ENCODE peak calls at places on chromosome 17, in seven cellular contexts. L is gastrocnemius medialis, K is adrenal gland, X is lung, M is left ventricle myocardium inferior, T is psoas muscle, O is body of pancreas. N is an unnamed sample.

GRCh38 chr17:80036715-80037477 is 454 bp downstream of the CCDC40 start:
- DNase-seq in L (peak; percentile 25), K (peak; percentile 72), X (no peak), M (no peak), T (peak; percentile 30), O (no peak), N (no peak)

GRCh38 chr17:78852709-78853111 is 12.1 kb upstream of the USP36 start:
- DNase-seq in L (no peak), K (no peak), X (no peak), M (no peak), T (no peak), O (no peak), N (no peak)

GRCh38 chr17:45172541-45173286 is 11.0 kb downstream of the HEXIM2 start:
- DNase-seq in L (peak; percentile 85), K (peak; percentile 91), X (peak; percentile 69), M (peak; percentile 61), T (peak; percentile 70), O (peak; percentile 80), N (peak; percentile 26)

GRCh38 chr17:17900615-17901520 is 64.1 kb upstream of the SREBF1 start:
- DNase-seq in L (peak; percentile 94), K (peak; percentile 97), X (peak; percentile 89), M (peak; percentile 81), T (peak; percentile 86), O (peak; percentile 63), N (peak; percentile 98)

GRCh38 chr17:50279181-50279526 is 4.9 kb downstream of the TMEM92 start:
- DNase-seq in L (no peak), K (no peak), X (no peak), M (no peak), T (no peak), O (no peak), N (no peak)

GRCh38 chr17:40922239-40922638 is 15.2 kb downstream of the KRT23 start:
- DNase-seq in L (peak; percentile 29), K (peak; percentile 81), X (peak; percentile 45), M (no peak), T (peak; percentile 42), O (no peak), N (peak; percentile 53)

GRCh38 chr17:77546772-77547201 is 406.0 kb downstream of the SEC14L1 start:
- DNase-seq in L (no peak), K (no peak), X (no peak), M (no peak), T (no peak), O (no peak), N (no peak)

GRCh38 chr17:31428111-31428510 is 36.6 kb downstream of the RAB11FIP4 start:
- DNase-seq in L (no peak), K (no peak), X (no peak), M (no peak), T (no peak), O (no peak), N (no peak)

GRCh38 chr17:78821961-78822360 is 18.7 kb downstream of the USP36 start:
- DNase-seq in L (no peak), K (no peak), X (no peak), M (no peak), T (no peak), O (no peak), N (no peak)

GRCh38 chr17:74566132-74566753 is 1.1 kb downstream of the CD300H start:
- DNase-seq in L (no peak), K (peak; percentile 58), X (no peak), M (no peak), T (no peak), O (peak; percentile 18), N (no peak)

GRCh38 chr17:68600123-68600880 is 865 bp downstream of the FAM20A start:
- DNase-seq in L (peak; percentile 14), K (no peak), X (peak; percentile 56), M (peak; percentile 56), T (peak; percentile 50), O (peak; percentile 25), N (no peak)

GRCh38 chr17:77919276-77919675 is 39.2 kb upstream of the TNRC6C start:
- DNase-seq in L (no peak), K (no peak), X (no peak), M (no peak), T (no peak), O (no peak), N (no peak)

GRCh38 chr17:79798296-79799173 is 1.7 kb upstream of the CBX8 start:
- DNase-seq in L (no peak), K (no peak), X (no peak), M (no peak), T (peak; percentile 49), O (no peak), N (no peak)

GRCh38 chr17:63774982-63775290 is 966 bp downstream of the DDX42 start:
- DNase-seq in L (no peak), K (no peak), X (no peak), M (no peak), T (no peak), O (no peak), N (no peak)

GRCh38 chr17:40312893-40313659 is 4.1 kb downstream of the RARA start:
- DNase-seq in L (peak; percentile 61), K (no peak), X (no peak), M (peak; percentile 16), T (no peak), O (no peak), N (no peak)

GRCh38 chr17:56676807-56677206 is 83.3 kb downstream of the NOG start:
- DNase-seq in L (no peak), K (no peak), X (no peak), M (no peak), T (no peak), O (no peak), N (no peak)

GRCh38 chr17:82118815-82119380 is 20.9 kb upstream of the FASN start:
- DNase-seq in L (no peak), K (no peak), X (no peak), M (no peak), T (no peak), O (no peak), N (no peak)

DNA sequence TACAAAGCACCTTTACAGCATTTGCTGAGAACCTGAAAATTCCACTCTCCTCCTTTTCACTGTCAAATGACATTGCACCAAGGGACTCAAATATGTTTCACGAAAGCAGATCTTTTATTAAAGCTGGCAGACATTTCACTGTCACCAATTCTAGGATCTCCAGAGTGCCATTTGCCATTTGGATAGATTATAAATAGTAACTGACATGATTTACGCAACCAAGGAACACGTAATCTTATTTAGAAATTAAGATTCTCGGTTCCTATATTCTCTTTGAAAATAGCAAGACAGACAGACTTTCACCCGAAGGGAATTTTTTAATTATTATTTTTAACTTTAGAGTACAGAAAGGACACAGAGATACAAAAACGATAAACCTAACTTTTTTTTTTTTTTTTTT is 49.6 kb downstream of the ANKFY1 start:
- DNase-seq in L (no peak), K (no peak), X (no peak), M (no peak), T (no peak), O (no peak), N (no peak)
- TF ChIP-seq CTCF in L (no peak), K (no peak), X (no peak), M (no peak), T (no peak), O (no peak), N (no peak)

GRCh38 chr17:8016632-8017424 is 14.4 kb downstream of the GUCY2D start:
- DNase-seq in L (no peak), K (peak; percentile 71), X (peak; percentile 80), M (no peak), T (no peak), O (peak; percentile 62), N (no peak)

GRCh38 chr17:8013731-8014557 is 11.5 kb downstream of the GUCY2D start:
- DNase-seq in L (no peak), K (no peak), X (no peak), M (no peak), T (no peak), O (no peak), N (no peak)

GRCh38 chr17:8014558-8014850 is 12.1 kb downstream of the GUCY2D start:
- DNase-seq in L (no peak), K (no peak), X (no peak), M (no peak), T (no peak), O (no peak), N (no peak)

GRCh38 chr17:8015236-8015956 is 13.0 kb downstream of the GUCY2D start:
- DNase-seq in L (no peak), K (no peak), X (no peak), M (no peak), T (no peak), O (no peak), N (no peak)

DNA sequence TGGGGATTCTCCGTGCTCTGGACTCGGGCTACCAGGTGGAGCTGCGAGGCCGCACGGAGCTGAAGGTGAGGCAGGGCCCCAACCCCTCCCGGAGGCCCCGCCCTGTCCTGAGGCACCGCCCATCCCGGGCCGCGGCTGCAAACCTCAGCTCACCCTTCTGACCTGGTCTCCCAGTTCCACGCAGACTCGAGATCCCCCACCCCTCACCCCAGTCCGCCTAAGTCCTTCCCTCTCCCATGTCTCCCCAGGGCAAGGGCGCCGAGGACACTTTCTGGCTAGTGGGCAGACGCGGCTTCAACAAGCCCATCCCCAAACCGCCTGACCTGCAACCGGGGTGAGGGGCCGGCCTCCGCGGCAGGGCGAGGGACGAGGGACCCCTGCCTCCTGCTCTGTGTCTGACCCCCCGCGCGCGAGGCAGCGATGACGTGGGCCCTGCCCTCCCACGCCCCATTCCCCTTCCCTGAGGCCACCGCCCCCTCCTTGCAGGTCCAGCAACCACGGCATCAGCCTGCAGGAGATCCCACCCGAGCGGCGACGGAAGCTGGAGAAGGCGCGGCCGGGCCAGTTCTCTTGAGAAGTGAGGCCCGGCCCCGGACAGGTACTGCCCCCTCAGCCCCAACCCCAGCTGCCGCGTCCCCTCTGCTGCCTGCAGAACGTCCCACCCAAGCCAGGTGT is 13.7 kb downstream of the GUCY2D start:
- DNase-seq in L (no peak), K (no peak), X (peak; percentile 60), M (no peak), T (no peak), O (peak; percentile 36), N (no peak)
- H3K4me3 ChIP-seq in L (peak overlapping the region; percentile 8), K (no peak overlapping the region), X (no peak overlapping the region), M (peak overlapping the region; percentile 67), T (peak overlapping the region; percentile 53), O (peak overlapping the region; percentile 28), N (peak overlapping the region; percentile 32)

GRCh38 chr17:14616508-14616907 is 315.6 kb downstream of the HS3ST3B1 start:
- DNase-seq in L (no peak), K (no peak), X (no peak), M (no peak), T (no peak), O (no peak), N (peak; percentile 50)
- H3K36me3 ChIP-seq in L (no peaks in the 10 kb centered on the region), K (no peaks in the 10 kb centered on the region), X (no peaks in the 10 kb centered on the region), M (no peaks in the 10 kb centered on the region), T (no peaks in the 10 kb centered on the region), O (no peaks in the 10 kb centered on the region), N (no peaks in the 10 kb centered on the region)

DNA sequence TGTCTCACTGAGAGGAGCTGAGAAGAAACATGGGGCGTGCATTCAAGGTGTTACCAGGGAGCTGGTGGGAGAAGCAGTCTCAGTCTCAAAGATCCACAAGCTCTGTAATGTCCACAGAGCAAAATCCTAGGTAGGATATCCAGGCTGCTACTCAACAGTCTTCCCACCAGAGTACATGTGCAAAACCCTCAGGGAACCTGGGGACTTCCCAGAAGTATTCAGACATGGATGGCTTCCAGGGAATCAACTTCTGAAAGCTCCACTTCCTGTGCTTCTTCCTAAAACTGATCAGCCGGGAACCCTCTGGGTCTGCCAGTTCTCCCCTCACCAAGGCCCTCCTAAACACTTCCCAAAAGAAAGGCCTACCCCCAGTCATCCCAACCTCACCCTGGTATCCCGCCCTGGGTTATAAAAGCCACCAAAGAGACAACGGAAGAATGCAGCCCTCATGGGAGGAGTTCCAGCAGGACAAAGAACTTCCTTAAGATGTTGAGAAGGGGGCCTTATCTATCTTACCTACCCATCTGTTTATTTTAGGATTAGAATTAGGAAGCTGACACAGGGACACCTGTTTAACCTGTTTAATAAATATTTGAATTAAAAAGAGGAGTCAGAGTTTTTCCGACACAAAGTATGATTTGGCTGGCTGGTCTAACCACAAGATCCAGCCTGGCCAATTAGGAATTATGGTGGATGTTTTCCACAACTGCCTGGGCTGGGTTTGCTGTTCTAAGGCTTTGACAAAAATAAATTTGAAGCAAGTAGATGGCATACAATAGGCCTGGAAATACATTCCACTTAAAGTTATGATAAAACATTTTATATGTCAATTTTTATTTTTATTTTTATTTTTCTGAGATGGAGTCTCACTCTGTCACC is 37.0 kb downstream of the CUEDC1 start:
- DNase-seq in L (no peak), K (no peak), X (no peak), M (no peak), T (no peak), O (no peak), N (no peak)
- TF ChIP-seq CTCF in L (no peak), K (no peak), X (no peak), M (no peak), T (no peak), O (no peak), N (no peak)